ENCODE peak calls at places on chromosome 20, in four cellular contexts. C, D, A and N are unnamed samples. For H3K4me1, the result is how much of the 10 kb centered on the place peaks cover.

GRCh38 chr20:50271674-50272412 is 81.2 kb downstream of the CEBPB start:
- DNase-seq in C (no peak), D (no peak), A (no peak), N (no peak)

GRCh38 chr20:63540417-63541186 is 3.4 kb upstream of the PTK6 start:
- DNase-seq in A (no peak), C (no peak), D (no peak), N (no peak)

GRCh38 chr20:461254-462198 is 807 bp downstream of the TBC1D20 start:
- DNase-seq in D (peak), A (peak), C (peak), N (peak)

GRCh38 chr20:17710379-17711305 is 10.9 kb downstream of the BANF2 start:
- DNase-seq in A (peak), C (peak), D (no peak), N (no peak)

GRCh38 chr20:25308671-25309394 is 60.9 kb downstream of the PYGB start:
- DNase-seq in A (no peak), C (no peak), D (peak), N (no peak)

GRCh38 chr20:25020901-25021301 is 28.4 kb upstream of the APMAP start:
- DNase-seq in C (no peak), D (peak), A (no peak), N (no peak)

GRCh38 chr20:12383770-12384304 is 466.1 kb downstream of the BTBD3 start:
- DNase-seq in D (no peak), A (no peak), C (no peak), N (no peak)

GRCh38 chr20:48478806-48479550 is 348.8 kb downstream of the PREX1 start:
- DNase-seq in A (no peak), D (no peak), C (no peak), N (no peak)

GRCh38 chr20:58722379-58722778 is 29.8 kb downstream of the NPEPL1 start:
- DNase-seq in D (peak), C (no peak), A (no peak), N (no peak)

GRCh38 chr20:23653400-23653938 is 15.7 kb upstream of the CST3 start:
- DNase-seq in D (no peak), A (no peak), C (no peak), N (no peak)

GRCh38 chr20:33944914-33945313 is 48.8 kb upstream of the RALY start:
- DNase-seq in C (no peak), A (peak), D (no peak), N (no peak)

GRCh38 chr20:18288748-18289705 is 700 bp downstream of the ZNF133 start:
- DNase-seq in D (no peak), A (peak), C (no peak), N (no peak)

GRCh38 chr20:49375170-49375569 is 97.3 kb upstream of the ZNFX1 start:
- DNase-seq in C (no peak), A (no peak), D (no peak), N (no peak)

GRCh38 chr20:23034721-23035671 is at the start of gene SSTR4:
- DNase-seq in A (peak), D (no peak), C (no peak), N (no peak)

GRCh38 chr20:22807646-22808045 is 223.3 kb upstream of the FOXA2 start:
- DNase-seq in D (no peak), C (no peak), A (no peak), N (no peak)

GRCh38 chr20:9515761-9516657 is 1.6 kb downstream of the LAMP5 start:
- DNase-seq in A (peak), C (no peak), D (no peak), N (no peak)

GRCh38 chr20:24095753-24096152 is 107.2 kb upstream of the GGTLC1 start:
- DNase-seq in D (no peak), A (no peak), C (no peak), N (no peak)

GRCh38 chr20:53794529-53795115 is 201.0 kb upstream of the ZNF217 start:
- DNase-seq in A (no peak), C (no peak), D (no peak), N (no peak)

GRCh38 chr20:41135187-41135887 is 2.0 kb upstream of the PLCG1 start:
- DNase-seq in C (no peak), A (peak), D (no peak), N (peak)

GRCh38 chr20:35369804-35370203 is 42.0 kb downstream of the UQCC1 start:
- DNase-seq in C (no peak), A (no peak), D (no peak), N (no peak)

GRCh38 chr20:16392346-16392745 is 180.9 kb downstream of the KIF16B start:
- DNase-seq in A (no peak), D (no peak), C (no peak), N (no peak)

GRCh38 chr20:41050361-41051019 is 21.9 kb downstream of the TOP1 start:
- DNase-seq in A (no peak), D (no peak), C (no peak), N (no peak)

GRCh38 chr20:36969478-36970186 is 18.1 kb upstream of the SAMHD1 start:
- DNase-seq in D (no peak), A (no peak), C (no peak), N (no peak)

GRCh38 chr20:58431134-58431533 is 42.1 kb downstream of the VAPB start:
- DNase-seq in C (no peak), A (no peak), D (no peak), N (no peak)

GRCh38 chr20:33697129-33697528 is 10.9 kb upstream of the E2F1 start:
- DNase-seq in A (no peak), C (peak), D (peak), N (no peak)

GRCh38 chr20:13259921-13260320 is 38.8 kb downstream of the ISM1 start:
- DNase-seq in D (no peak), C (no peak), A (no peak), N (no peak)

GRCh38 chr20:36469973-36470372 is 71.3 kb upstream of the MYL9 start:
- DNase-seq in C (no peak), A (no peak), D (no peak), N (no peak)

GRCh38 chr20:44644384-44645131 is 6.9 kb downstream of the ADA start:
- DNase-seq in A (no peak), D (no peak), C (no peak), N (peak)
- H3K4me1 ChIP-seq in A (under half), D (under half), C (under half), N (half or more)

GRCh38 chr20:45340951-45341350 is 7.3 kb downstream of the SDC4 start:
- DNase-seq in D (no peak), C (no peak), A (peak), N (no peak)
- H3K4me3 ChIP-seq in D (no peak), C (no peak), A (peak), N (no peak)

DNA sequence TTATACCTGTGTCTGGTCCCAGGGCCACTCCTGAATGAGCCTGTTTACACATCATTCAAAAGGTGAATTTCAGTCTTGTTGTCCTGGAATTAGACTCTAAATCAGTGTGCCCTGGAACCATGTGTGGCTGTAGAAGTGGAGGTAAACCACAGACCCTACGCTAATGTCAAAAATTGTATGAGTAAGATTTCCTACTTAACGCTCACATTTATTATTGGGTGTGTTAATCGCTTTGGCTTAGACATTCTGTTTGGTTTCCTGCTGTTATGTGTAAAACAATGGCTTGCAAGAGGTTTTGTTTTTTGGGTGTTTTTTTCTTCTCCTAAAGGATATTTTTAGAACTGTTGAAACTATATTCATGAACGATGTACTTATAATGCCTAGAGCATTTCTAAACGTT is 19.3 kb downstream of the PLCB1 start:
- DNase-seq in A (no peak), D (no peak), C (no peak), N (no peak)
- H3K4me1 ChIP-seq in A (under half), D (under half), C (under half), N (under half)

DNA sequence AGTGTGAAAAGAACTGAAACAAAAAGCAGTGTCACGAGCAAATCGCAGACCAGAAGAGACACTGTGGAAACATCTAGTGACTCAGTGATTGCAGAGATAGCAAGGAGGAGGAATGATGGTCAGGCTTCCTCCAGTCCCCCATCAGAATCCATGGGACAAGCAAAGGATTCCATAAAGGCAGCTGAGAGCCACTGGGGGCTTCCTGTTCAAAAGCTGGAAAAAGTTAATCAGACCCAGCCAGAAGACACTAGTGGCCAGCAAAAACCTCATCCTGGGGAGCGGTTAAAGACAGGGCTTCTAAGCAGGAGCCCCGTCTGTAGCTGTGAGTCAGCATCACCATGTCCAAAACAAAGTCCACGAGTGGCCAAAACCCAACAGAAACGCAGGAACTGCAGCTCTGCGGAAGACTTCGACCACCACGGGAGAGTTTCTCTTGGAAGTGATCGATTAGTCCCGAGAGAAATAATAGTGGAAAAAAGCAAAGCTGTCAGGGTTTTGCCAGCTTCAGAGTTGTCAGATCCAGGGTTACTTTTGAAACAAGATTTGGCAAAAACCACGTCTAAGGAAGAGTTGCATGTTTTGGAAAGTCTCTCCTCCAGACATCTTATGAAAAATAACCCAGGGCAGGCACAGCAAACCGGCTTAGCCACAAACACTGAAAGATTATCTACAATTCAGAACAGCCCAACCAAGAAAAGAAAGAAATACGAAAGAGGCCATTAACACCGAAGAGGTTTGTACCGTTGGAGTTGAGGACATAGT is 51.0 kb downstream of the JAG1 start:
- DNase-seq in A (no peak), D (no peak), C (peak), N (no peak)
- H3K4me3 ChIP-seq in A (no peak), D (peak), C (no peak), N (no peak)

DNA sequence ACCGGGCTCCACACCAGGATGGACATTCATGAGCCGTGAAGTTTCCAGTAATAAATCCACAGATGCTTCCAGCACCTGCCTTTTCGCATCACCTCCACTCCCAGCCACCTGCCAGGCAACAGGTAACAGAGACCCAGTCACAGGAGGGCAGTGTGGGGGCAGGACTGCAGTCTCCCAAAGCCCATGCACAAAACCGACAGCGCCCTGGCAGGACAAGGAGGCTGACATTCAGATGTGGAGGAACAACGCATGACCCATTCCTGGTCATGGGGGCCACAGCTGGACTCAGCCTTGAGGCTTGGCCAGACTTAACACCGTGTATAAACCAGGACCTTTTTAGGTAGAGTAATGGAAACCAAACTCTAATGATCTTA is 8.2 kb downstream of the GFRA4 start:
- DNase-seq in C (no peak), D (no peak), A (no peak), N (no peak)
- H3K4me1 ChIP-seq in C (under half), D (under half), A (under half), N (under half)

DNA sequence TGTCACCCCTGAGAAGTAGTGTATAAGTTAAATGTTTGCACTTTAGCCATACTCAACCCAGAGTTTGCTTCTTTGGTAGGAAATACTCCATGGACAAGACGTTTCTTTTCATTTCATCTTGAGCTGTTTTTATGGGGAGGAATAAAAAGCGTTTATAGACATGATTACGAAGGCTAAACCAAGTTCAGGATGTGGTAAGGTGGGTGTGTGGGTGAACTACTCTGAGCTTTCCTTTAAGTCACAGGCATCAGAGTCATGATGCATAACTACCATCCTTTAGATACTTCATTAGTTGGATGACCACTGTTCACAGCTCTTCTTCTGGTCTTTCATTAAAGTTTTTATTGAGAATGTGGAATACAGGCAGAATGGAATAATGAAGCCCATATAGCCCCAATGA is 48.9 kb downstream of the EBF4 start:
- DNase-seq in A (no peak), C (no peak), D (no peak), N (no peak)
- H3K4me3 ChIP-seq in A (no peak), C (no peak), D (no peak), N (no peak)

GRCh38 chr20:62377064-62377461 is 9.8 kb upstream of the RPS21 start:
- DNase-seq in D (no peak), A (no peak), C (no peak), N (no peak)

GRCh38 chr20:62377615-62378085 is 9.3 kb upstream of the RPS21 start:
- DNase-seq in C (no peak), D (peak), A (no peak), N (no peak)

GRCh38 chr20:62378215-62378614 is 8.7 kb upstream of the RPS21 start:
- DNase-seq in D (no peak), A (no peak), C (no peak), N (no peak)

GRCh38 chr20:62374431-62375152 is 7.5 kb upstream of the LAMA5 start:
- DNase-seq in D (no peak), C (no peak), A (no peak), N (no peak)

GRCh38 chr20:62376112-62377063 is 9.3 kb upstream of the LAMA5 start:
- DNase-seq in A (peak), D (no peak), C (peak), N (no peak)
- H3K4me1 ChIP-seq in A (under half), D (under half), C (under half), N (under half)